ENCODE peak calls at places on chromosomes 13 and 19, in seven cellular contexts. H, Q, N, E, B, T and X are unnamed samples.

GRCh38 chr13:101522607-101523006 is 70.1 kb downstream of the ITGBL1 start:
- DNase-seq in H (no peak), Q (no peak), N (no peak), E (no peak), B (no peak), T (no peak), X (no peak)

GRCh38 chr19:45767881-45768643 is 990 bp downstream of the SIX5 start:
- DNase-seq in H (peak; percentile 80), Q (peak; percentile 68), N (peak; percentile 80), E (peak; percentile 54), B (no peak), T (peak; percentile 23), X (peak; percentile 58)

GRCh38 chr13:111394211-111394922 is 73.9 kb downstream of the TEX29 start:
- DNase-seq in H (no peak), Q (no peak), N (no peak), E (no peak), B (no peak), T (no peak), X (no peak)

GRCh38 chr19:10543420-10544241 is at the start of gene ATG4D:
- DNase-seq in H (peak; percentile 83), Q (peak; percentile 70), N (peak; percentile 81), E (peak; percentile 98), B (peak; percentile 87), T (peak; percentile 94), X (peak; percentile 92)

GRCh38 chr13:66501187-66501586 is 728.9 kb downstream of the PCDH9 start:
- DNase-seq in H (peak; percentile 54), Q (peak; percentile 49), N (no peak), E (peak; percentile 9), B (no peak), T (no peak), X (no peak)

GRCh38 chr13:22169473-22169872 is 498.6 kb downstream of the FGF9 start:
- DNase-seq in H (no peak), Q (no peak), N (peak; percentile 84), E (no peak), B (no peak), T (no peak), X (no peak)

GRCh38 chr19:860481-861098 is 1.1 kb downstream of the CFD start:
- DNase-seq in H (peak; percentile 45), Q (peak; percentile 56), N (peak; percentile 61), E (peak; percentile 92), B (peak; percentile 54), T (peak; percentile 64), X (peak; percentile 89)

GRCh38 chr13:45674908-45675307 is 27.2 kb upstream of the CBY2 start:
- DNase-seq in H (peak; percentile 92), Q (peak; percentile 92), N (peak; percentile 41), E (peak; percentile 77), B (no peak), T (peak; percentile 9), X (no peak)

GRCh38 chr13:108328848-108329247 is 59.3 kb downstream of the TNFSF13B start:
- DNase-seq in H (no peak), Q (no peak), N (no peak), E (no peak), B (no peak), T (no peak), X (no peak)

GRCh38 chr19:49110567-49110966 is 3.6 kb upstream of the LIN7B start:
- DNase-seq in H (no peak), Q (no peak), N (no peak), E (peak; percentile 37), B (no peak), T (no peak), X (no peak)

GRCh38 chr19:51710163-51710562 is 13.6 kb downstream of the HAS1 start:
- DNase-seq in H (no peak), Q (peak; percentile 32), N (no peak), E (no peak), B (no peak), T (no peak), X (no peak)

GRCh38 chr19:51800849-51801244 is 5.9 kb downstream of the FPR3 start:
- DNase-seq in H (no peak), Q (no peak), N (no peak), E (no peak), B (no peak), T (no peak), X (no peak)

GRCh38 chr13:37621811-37622361 is 23.3 kb upstream of the POSTN start:
- DNase-seq in H (peak; percentile 46), Q (peak; percentile 85), N (no peak), E (peak; percentile 36), B (no peak), T (no peak), X (no peak)

GRCh38 chr19:47778954-47779351 is 450 bp downstream of the SELENOW start:
- DNase-seq in H (no peak), Q (no peak), N (no peak), E (peak; percentile 57), B (no peak), T (no peak), X (no peak)

GRCh38 chr19:18775586-18776287 is 15.4 kb downstream of the COMP start:
- DNase-seq in H (peak; percentile 73), Q (peak; percentile 88), N (no peak), E (peak; percentile 86), B (peak; percentile 10), T (no peak), X (no peak)

GRCh38 chr19:44557933-44558332 is 28.5 kb upstream of the CEACAM20 start:
- DNase-seq in H (no peak), Q (no peak), N (no peak), E (no peak), B (no peak), T (no peak), X (no peak)

GRCh38 chr19:17755977-17756670 is 4.8 kb downstream of the FCHO1 start:
- DNase-seq in H (no peak), Q (peak; percentile 31), N (peak; percentile 86), E (peak; percentile 31), B (peak; percentile 83), T (peak; percentile 80), X (no peak)

GRCh38 chr19:17797397-17798201 is 2.7 kb downstream of the B3GNT3 start:
- DNase-seq in H (peak; percentile 89), Q (peak; percentile 75), N (no peak), E (no peak), B (peak; percentile 47), T (no peak), X (peak; percentile 31)

GRCh38 chr13:98869408-98870090 is 108.3 kb downstream of the DOCK9 start:
- DNase-seq in H (peak; percentile 8), Q (no peak), N (no peak), E (no peak), B (peak; percentile 29), T (no peak), X (no peak)

GRCh38 chr13:43728411-43728810 is 58.4 kb downstream of the ENOX1 start:
- DNase-seq in H (no peak), Q (peak; percentile 15), N (no peak), E (no peak), B (no peak), T (no peak), X (no peak)

GRCh38 chr13:30466358-30466714 is 600 bp upstream of the HMGB1 start:
- DNase-seq in H (peak; percentile 16), Q (peak; percentile 58), N (peak; percentile 64), E (no peak), B (peak; percentile 18), T (no peak), X (no peak)

GRCh38 chr19:49347835-49348234 is 12.6 kb downstream of the CD37 start:
- DNase-seq in H (peak; percentile 58), Q (peak; percentile 74), N (peak; percentile 96), E (peak; percentile 84), B (peak; percentile 65), T (no peak), X (peak; percentile 48)

GRCh38 chr19:41641879-41642485 is 15.1 kb upstream of the CEACAM4 start:
- DNase-seq in H (peak; percentile 73), Q (peak; percentile 44), N (peak; percentile 46), E (peak; percentile 88), B (peak; percentile 69), T (peak; percentile 58), X (peak; percentile 76)